ENCODE peak calls at places on chromosomes 16 and 17, in seven cellular contexts. F is dorsolateral prefrontal cortex; Z is mesendoderm; T is COR-L47; C is stimulated activated CD4-positive, alpha-beta T cell treated with anti-CD3 and anti-CD28 coated beads, TNF-alpha, amount 100 ng/mL, for 4 hours; V is mucosa of descending colon; H is NCI-H1436. Y is an unnamed sample.

GRCh38 chr17:61129876-61130275 is 269.8 kb upstream of the TBX2 start:
- DNase-seq in T (no peak), Z (no peak), C (no peak), V (no peak), H (no peak), F (no peak), Y (no peak)

GRCh38 chr17:352421-353212 is at the start of gene RPH3AL:
- DNase-seq in T (no peak), C (no peak), V (peak; percentile 81), H (peak; percentile 79), F (no peak), Z (peak; percentile 72), Y (no peak)

GRCh38 chr16:24918641-24919040 is 72.9 kb downstream of the SLC5A11 start:
- DNase-seq in V (no peak), F (no peak), T (no peak), C (no peak), H (no peak), Z (no peak), Y (no peak)

GRCh38 chr17:67496286-67496685 is 119.2 kb downstream of the PITPNC1 start:
- DNase-seq in V (no peak), F (no peak), T (no peak), H (no peak), C (no peak), Z (no peak), Y (no peak)

GRCh38 chr16:14015948-14016347 is 55.2 kb upstream of the MRTFB start:
- DNase-seq in Z (peak; percentile 55), F (no peak), V (no peak), H (no peak), C (no peak), T (no peak), Y (no peak)

GRCh38 chr17:73988110-73988509 is 215.4 kb upstream of the RPL38 start:
- DNase-seq in T (no peak), H (no peak), F (no peak), C (no peak), Z (no peak), V (no peak), Y (no peak)

GRCh38 chr17:9419932-9420453 is 155.6 kb downstream of the STX8 start:
- DNase-seq in V (no peak), F (no peak), H (no peak), Z (no peak), C (no peak), T (no peak), Y (no peak)

GRCh38 chr17:69711504-69711903 is 297.0 kb downstream of the MAP2K6 start:
- DNase-seq in T (no peak), Z (no peak), H (no peak), C (no peak), V (no peak), F (no peak), Y (no peak)

GRCh38 chr17:33511670-33512069 is 218.6 kb upstream of the ASIC2 start:
- DNase-seq in T (no peak), F (no peak), H (no peak), C (no peak), V (no peak), Z (no peak), Y (no peak)

GRCh38 chr17:62628845-62629555 is 1.5 kb downstream of the MRC2 start:
- DNase-seq in T (no peak), Z (peak; percentile 67), F (no peak), C (no peak), V (no peak), H (no peak), Y (no peak)

GRCh38 chr16:68444058-68444657 is 4.2 kb downstream of the SMPD3 start:
- DNase-seq in F (no peak), Z (peak; percentile 78), T (no peak), C (no peak), H (no peak), V (peak; percentile 69), Y (no peak)

GRCh38 chr17:2819921-2820501 is 23.8 kb downstream of the RAP1GAP2 start:
- DNase-seq in Z (no peak), F (no peak), C (no peak), V (no peak), H (no peak), T (no peak), Y (no peak)

GRCh38 chr17:7078711-7079110 is 1.3 kb downstream of the CLEC10A start:
- DNase-seq in H (no peak), T (no peak), Z (no peak), F (no peak), C (no peak), V (no peak), Y (no peak)

GRCh38 chr16:66477028-66477515 is 50.0 kb downstream of the BEAN1 start:
- DNase-seq in H (no peak), T (no peak), Z (peak; percentile 37), C (no peak), V (no peak), F (no peak), Y (no peak)

GRCh38 chr17:64358261-64358788 is 32.3 kb downstream of the PECAM1 start:
- DNase-seq in C (no peak), Z (no peak), T (peak; percentile 74), V (no peak), H (peak; percentile 96), F (no peak), Y (peak; percentile 89)

GRCh38 chr17:77436058-77436442 is 295.3 kb downstream of the SEC14L1 start:
- DNase-seq in V (no peak), F (peak; percentile 59), H (no peak), C (no peak), T (no peak), Z (peak; percentile 91), Y (no peak)

GRCh38 chr17:61842899-61843298 is 20.4 kb downstream of the BRIP1 start:
- DNase-seq in V (no peak), T (no peak), F (no peak), C (no peak), Z (no peak), H (no peak), Y (no peak)

GRCh38 chr16:66434619-66435430 is 7.7 kb downstream of the BEAN1 start:
- DNase-seq in F (no peak), Z (peak; percentile 93), V (no peak), T (no peak), H (no peak), C (no peak), Y (no peak)

GRCh38 chr17:77707546-77707945 is 251.0 kb upstream of the TNRC6C start:
- DNase-seq in V (no peak), H (no peak), Z (no peak), T (no peak), F (no peak), C (no peak), Y (no peak)

GRCh38 chr17:34715504-34715903 is 136.1 kb downstream of the TMEM132E start:
- DNase-seq in T (no peak), Z (no peak), C (no peak), F (no peak), V (no peak), H (no peak), Y (no peak)

GRCh38 chr16:2836646-2837508 is 6.8 kb downstream of the ZG16B start:
- DNase-seq in T (no peak), Z (no peak), H (no peak), V (no peak), C (no peak), F (no peak), Y (no peak)

GRCh38 chr16:84319146-84319760 is 24.6 kb downstream of the WFDC1 start:
- DNase-seq in V (no peak), C (no peak), T (no peak), Z (no peak), F (no peak), H (no peak), Y (no peak)